ENCODE peak calls at places on chromosomes 4 and X, in nine cellular contexts. One of them, this sample, is unnamed.

GRCh38 chr4:92346289-92346688 is 42.5 kb downstream of the GRID2 start:
- DNase-seq in GM12878: no peak
- DNase-seq in AG04450: no peak
- DNase-seq in MG63: no peak
- DNase-seq in HCT116: no peak
- DNase-seq in lower lobe of right lung: no peak
- DNase-seq in Caco-2: no peak
- DNase-seq in IMR-90: no peak
- DNase-seq in upper lobe of right lung: no peak
- DNase-seq in this sample: no peak

GRCh38 chr4:73901031-73901430 is 31.8 kb downstream of the CXCL1 start:
- DNase-seq in GM12878: no peak
- DNase-seq in AG04450: no peak
- DNase-seq in MG63: no peak
- DNase-seq in HCT116: no peak
- DNase-seq in lower lobe of right lung: no peak
- DNase-seq in Caco-2: no peak
- DNase-seq in IMR-90: peak; percentile 37
- DNase-seq in upper lobe of right lung: no peak
- DNase-seq in this sample: no peak

GRCh38 chr4:169485791-169486742 is 126.3 kb downstream of the NEK1 start:
- DNase-seq in GM12878: peak; percentile 68
- DNase-seq in AG04450: no peak
- DNase-seq in MG63: no peak
- DNase-seq in HCT116: peak; percentile 49
- DNase-seq in lower lobe of right lung: no peak
- DNase-seq in Caco-2: no peak
- DNase-seq in IMR-90: peak; percentile 71
- DNase-seq in upper lobe of right lung: no peak
- DNase-seq in this sample: no peak

GRCh38 chrX:133537142-133537541 is 121.9 kb upstream of the GPC4 start:
- DNase-seq in GM12878: no peak
- DNase-seq in AG04450: no peak
- DNase-seq in MG63: no peak
- DNase-seq in HCT116: no peak
- DNase-seq in lower lobe of right lung: no peak
- DNase-seq in Caco-2: no peak
- DNase-seq in IMR-90: no peak
- DNase-seq in upper lobe of right lung: no peak
- DNase-seq in this sample: no peak

GRCh38 chrX:115576676-115577075 is 15.7 kb downstream of the PLS3 start:
- DNase-seq in GM12878: no peak
- DNase-seq in AG04450: no peak
- DNase-seq in MG63: no peak
- DNase-seq in HCT116: no peak
- DNase-seq in lower lobe of right lung: no peak
- DNase-seq in Caco-2: no peak
- DNase-seq in IMR-90: no peak
- DNase-seq in upper lobe of right lung: no peak
- DNase-seq in this sample: no peak

GRCh38 chrX:107396235-107396634 is 53.2 kb upstream of the FRMPD3 start:
- DNase-seq in GM12878: no peak
- DNase-seq in AG04450: no peak
- DNase-seq in MG63: no peak
- DNase-seq in HCT116: no peak
- DNase-seq in lower lobe of right lung: no peak
- DNase-seq in Caco-2: no peak
- DNase-seq in IMR-90: no peak
- DNase-seq in upper lobe of right lung: no peak
- DNase-seq in this sample: no peak

GRCh38 chr4:31307026-31307425 is 586.9 kb downstream of the PCDH7 start:
- DNase-seq in GM12878: no peak
- DNase-seq in AG04450: no peak
- DNase-seq in MG63: peak; percentile 2
- DNase-seq in HCT116: no peak
- DNase-seq in lower lobe of right lung: no peak
- DNase-seq in Caco-2: no peak
- DNase-seq in IMR-90: no peak
- DNase-seq in upper lobe of right lung: no peak
- DNase-seq in this sample: no peak

GRCh38 chr4:67714955-67715354 is 14.0 kb upstream of the UBA6 start:
- DNase-seq in GM12878: no peak
- DNase-seq in AG04450: no peak
- DNase-seq in MG63: no peak
- DNase-seq in HCT116: no peak
- DNase-seq in lower lobe of right lung: no peak
- DNase-seq in Caco-2: no peak
- DNase-seq in IMR-90: no peak
- DNase-seq in upper lobe of right lung: no peak
- DNase-seq in this sample: no peak

GRCh38 chr4:52877694-52878093 is 15.6 kb downstream of the RASL11B start:
- DNase-seq in GM12878: no peak
- DNase-seq in AG04450: no peak
- DNase-seq in MG63: no peak
- DNase-seq in HCT116: no peak
- DNase-seq in lower lobe of right lung: no peak
- DNase-seq in Caco-2: no peak
- DNase-seq in IMR-90: peak; percentile 16
- DNase-seq in upper lobe of right lung: no peak
- DNase-seq in this sample: no peak

GRCh38 chrX:11407331-11408110 is 114.3 kb downstream of the AMELX start:
- DNase-seq in GM12878: no peak
- DNase-seq in AG04450: no peak
- DNase-seq in MG63: no peak
- DNase-seq in HCT116: no peak
- DNase-seq in lower lobe of right lung: no peak
- DNase-seq in Caco-2: no peak
- DNase-seq in IMR-90: peak; percentile 23
- DNase-seq in upper lobe of right lung: no peak
- DNase-seq in this sample: no peak

GRCh38 chr4:122665148-122665547 is 44.3 kb upstream of the IL21 start:
- DNase-seq in GM12878: no peak
- DNase-seq in AG04450: no peak
- DNase-seq in MG63: no peak
- DNase-seq in HCT116: no peak
- DNase-seq in lower lobe of right lung: no peak
- DNase-seq in Caco-2: no peak
- DNase-seq in IMR-90: no peak
- DNase-seq in upper lobe of right lung: no peak
- DNase-seq in this sample: no peak

GRCh38 chr4:48944659-48945290 is 38.2 kb upstream of the OCIAD2 start:
- DNase-seq in GM12878: no peak
- DNase-seq in AG04450: no peak
- DNase-seq in MG63: no peak
- DNase-seq in HCT116: no peak
- DNase-seq in lower lobe of right lung: no peak
- DNase-seq in Caco-2: no peak
- DNase-seq in IMR-90: no peak
- DNase-seq in upper lobe of right lung: no peak
- DNase-seq in this sample: no peak

GRCh38 chr4:184932343-184932742 is 85.9 kb upstream of the HELT start:
- DNase-seq in GM12878: no peak
- DNase-seq in AG04450: no peak
- DNase-seq in MG63: no peak
- DNase-seq in HCT116: no peak
- DNase-seq in lower lobe of right lung: no peak
- DNase-seq in Caco-2: no peak
- DNase-seq in IMR-90: no peak
- DNase-seq in upper lobe of right lung: no peak
- DNase-seq in this sample: no peak

DNA sequence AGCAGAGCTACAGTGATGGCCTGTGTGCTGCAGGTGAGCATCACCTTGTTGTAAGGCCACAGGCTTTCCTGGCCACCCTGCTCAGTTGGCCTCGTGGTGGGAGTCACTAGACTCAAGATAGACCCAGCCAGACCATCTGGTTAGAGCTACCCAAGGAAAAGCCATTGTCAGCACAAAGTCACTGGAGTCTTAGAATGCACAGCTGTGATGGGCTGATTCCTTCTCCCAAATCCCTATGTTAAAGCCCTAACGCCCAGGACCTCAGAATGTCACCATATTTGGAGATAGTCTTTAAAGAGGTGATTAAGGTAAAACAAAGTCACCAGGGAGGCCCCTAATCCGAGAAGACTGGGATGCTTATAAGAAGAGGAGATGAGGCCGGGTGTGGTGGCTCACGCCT is 173.4 kb downstream of the DHRSX start:
- DNase-seq in GM12878: no peak
- DNase-seq in AG04450: no peak
- DNase-seq in MG63: no peak
- DNase-seq in HCT116: no peak
- DNase-seq in lower lobe of right lung: no peak
- DNase-seq in Caco-2: no peak
- DNase-seq in IMR-90: no peak
- DNase-seq in upper lobe of right lung: no peak
- DNase-seq in this sample: no peak
- H3K9me3 ChIP-seq in GM12878: peaks cover 10% of the 10 kb centered on the region
- H3K9me3 ChIP-seq in AG04450: no peaks in the 10 kb centered on the region
- H3K9me3 ChIP-seq in MG63: no peaks in the 10 kb centered on the region
- H3K9me3 ChIP-seq in HCT116: no peaks in the 10 kb centered on the region
- H3K9me3 ChIP-seq in lower lobe of right lung: no peaks in the 10 kb centered on the region
- H3K9me3 ChIP-seq in Caco-2: no peaks in the 10 kb centered on the region
- H3K9me3 ChIP-seq in IMR-90: no peaks in the 10 kb centered on the region
- H3K9me3 ChIP-seq in upper lobe of right lung: no peaks in the 10 kb centered on the region
- H3K9me3 ChIP-seq in this sample: no peaks in the 10 kb centered on the region

GRCh38 chr4:2059034-2059725 is at the start of gene NAT8L:
- DNase-seq in GM12878: no peak
- DNase-seq in AG04450: no peak
- DNase-seq in MG63: peak; percentile 65
- DNase-seq in HCT116: peak; percentile 21
- DNase-seq in lower lobe of right lung: peak; percentile 60
- DNase-seq in Caco-2: no peak
- DNase-seq in IMR-90: no peak
- DNase-seq in upper lobe of right lung: no peak
- DNase-seq in this sample: peak; percentile 51
- H3K4me3 ChIP-seq in GM12878: no peak within 1 kb of the TSS
- H3K4me3 ChIP-seq in AG04450: peak within 1 kb of the TSS; percentile 17
- H3K4me3 ChIP-seq in MG63: peak within 1 kb of the TSS; percentile 32
- H3K4me3 ChIP-seq in HCT116: peak within 1 kb of the TSS; percentile 62
- H3K4me3 ChIP-seq in lower lobe of right lung: peak within 1 kb of the TSS; percentile 41
- H3K4me3 ChIP-seq in Caco-2: peak within 1 kb of the TSS; percentile 43
- H3K4me3 ChIP-seq in IMR-90: peak within 1 kb of the TSS; percentile 47
- H3K4me3 ChIP-seq in upper lobe of right lung: peak within 1 kb of the TSS; percentile 30
- H3K4me3 ChIP-seq in this sample: peak within 1 kb of the TSS; percentile 51

GRCh38 chr4:88070031-88070430 is 62.6 kb downstream of the PKD2 start:
- DNase-seq in GM12878: no peak
- DNase-seq in AG04450: no peak
- DNase-seq in MG63: no peak
- DNase-seq in HCT116: no peak
- DNase-seq in lower lobe of right lung: no peak
- DNase-seq in Caco-2: no peak
- DNase-seq in IMR-90: no peak
- DNase-seq in upper lobe of right lung: no peak
- DNase-seq in this sample: no peak
- H3K9me3 ChIP-seq in GM12878: peaks cover 2% of the 10 kb centered on the region
- H3K9me3 ChIP-seq in AG04450: peaks cover 6% of the 10 kb centered on the region
- H3K9me3 ChIP-seq in MG63: no peaks in the 10 kb centered on the region
- H3K9me3 ChIP-seq in HCT116: no peaks in the 10 kb centered on the region
- H3K9me3 ChIP-seq in lower lobe of right lung: peaks cover 6% of the 10 kb centered on the region
- H3K9me3 ChIP-seq in Caco-2: peaks cover 9% of the 10 kb centered on the region
- H3K9me3 ChIP-seq in IMR-90: no peaks in the 10 kb centered on the region
- H3K9me3 ChIP-seq in upper lobe of right lung: no peaks in the 10 kb centered on the region
- H3K9me3 ChIP-seq in this sample: no peaks in the 10 kb centered on the region

GRCh38 chr4:41569957-41570356 is 32.0 kb downstream of the LIMCH1 start:
- DNase-seq in GM12878: no peak
- DNase-seq in AG04450: no peak
- DNase-seq in MG63: no peak
- DNase-seq in HCT116: no peak
- DNase-seq in lower lobe of right lung: no peak
- DNase-seq in Caco-2: no peak
- DNase-seq in IMR-90: no peak
- DNase-seq in upper lobe of right lung: no peak
- DNase-seq in this sample: no peak
- H3K4me3 ChIP-seq in GM12878: no peak overlapping the region
- H3K4me3 ChIP-seq in AG04450: no peak overlapping the region
- H3K4me3 ChIP-seq in MG63: no peak overlapping the region
- H3K4me3 ChIP-seq in HCT116: no peak overlapping the region
- H3K4me3 ChIP-seq in lower lobe of right lung: no peak overlapping the region
- H3K4me3 ChIP-seq in Caco-2: no peak overlapping the region
- H3K4me3 ChIP-seq in IMR-90: no peak overlapping the region
- H3K4me3 ChIP-seq in upper lobe of right lung: no peak overlapping the region
- H3K4me3 ChIP-seq in this sample: no peak overlapping the region